ENCODE peak calls at places on chromosomes 13 and 19, in five cellular contexts. One of them, this sample, is unnamed.

GRCh38 chr19:13037161-13037560 is 41.9 kb downstream of the NFIX start:
- DNase-seq in tibial artery: peak
- DNase-seq in iPS DF 6.9: no peak
- DNase-seq in NT2/D1: no peak
- DNase-seq in brain microvascular endothelial cell: peak
- DNase-seq in this sample: no peak

GRCh38 chr19:18669524-18669817 is 14.0 kb upstream of the CRTC1 start:
- DNase-seq in tibial artery: no peak
- DNase-seq in iPS DF 6.9: no peak
- DNase-seq in NT2/D1: no peak
- DNase-seq in brain microvascular endothelial cell: peak
- DNase-seq in this sample: no peak

GRCh38 chr19:18057557-18057956 is 29.2 kb downstream of the IL12RB1 start:
- DNase-seq in tibial artery: peak
- DNase-seq in iPS DF 6.9: no peak
- DNase-seq in NT2/D1: no peak
- DNase-seq in brain microvascular endothelial cell: no peak
- DNase-seq in this sample: no peak

GRCh38 chr19:47231215-47232054 is 436 bp upstream of the BBC3 start:
- DNase-seq in tibial artery: peak
- DNase-seq in iPS DF 6.9: no peak
- DNase-seq in NT2/D1: no peak
- DNase-seq in brain microvascular endothelial cell: peak
- DNase-seq in this sample: peak

GRCh38 chr19:31483226-31483857 is 134.1 kb upstream of the TSHZ3 start:
- DNase-seq in tibial artery: no peak
- DNase-seq in iPS DF 6.9: no peak
- DNase-seq in NT2/D1: no peak
- DNase-seq in brain microvascular endothelial cell: no peak
- DNase-seq in this sample: no peak

GRCh38 chr19:49546825-49547565 is 19.2 kb downstream of the RCN3 start:
- DNase-seq in tibial artery: peak
- DNase-seq in iPS DF 6.9: no peak
- DNase-seq in NT2/D1: peak
- DNase-seq in brain microvascular endothelial cell: peak
- DNase-seq in this sample: peak

GRCh38 chr19:11202488-11203193 is 5.3 kb upstream of the KANK2 start:
- DNase-seq in tibial artery: no peak
- DNase-seq in iPS DF 6.9: no peak
- DNase-seq in NT2/D1: no peak
- DNase-seq in brain microvascular endothelial cell: no peak
- DNase-seq in this sample: no peak

GRCh38 chr13:114263590-114263989 is 17.8 kb upstream of the UPF3A start:
- DNase-seq in tibial artery: no peak
- DNase-seq in iPS DF 6.9: no peak
- DNase-seq in NT2/D1: no peak
- DNase-seq in brain microvascular endothelial cell: no peak
- DNase-seq in this sample: no peak

GRCh38 chr19:42469311-42470239 is 26.8 kb upstream of the CXCL17 start:
- DNase-seq in tibial artery: no peak
- DNase-seq in iPS DF 6.9: no peak
- DNase-seq in NT2/D1: no peak
- DNase-seq in brain microvascular endothelial cell: no peak
- DNase-seq in this sample: peak